ENCODE peak calls at places on chromosomes 13 and 19, in five cellular contexts. N is IMR-90, J is H1, G is neuronal stem cell, L is mesenchymal stem cell. H is an unnamed sample.

GRCh38 chr19:45331411-45331810 is 8.7 kb upstream of the CKM start:
- DNase-seq in G (no peak), L (no peak), N (no peak), J (no peak), H (no peak)

GRCh38 chr19:15812059-15812722 is 3.3 kb downstream of the OR10H1 start:
- DNase-seq in J (no peak), L (no peak), G (no peak), N (no peak), H (no peak)

GRCh38 chr13:42832341-42833153 is 51.2 kb downstream of the FAM216B start:
- DNase-seq in L (peak; percentile 91), G (no peak), J (no peak), N (peak; percentile 94), H (no peak)

GRCh38 chr19:30390356-30390988 is 18.3 kb downstream of the ZNF536 start:
- DNase-seq in L (no peak), N (no peak), J (no peak), G (no peak), H (no peak)

GRCh38 chr13:99303863-99304521 is 3.2 kb downstream of the GPR183 start:
- DNase-seq in G (no peak), L (no peak), N (no peak), J (no peak), H (no peak)

GRCh38 chr19:7483720-7484201 is 5.1 kb downstream of the PEX11G start:
- DNase-seq in N (no peak), J (no peak), L (no peak), G (no peak), H (no peak)

GRCh38 chr13:75421987-75422386 is 60.0 kb downstream of the TBC1D4 start:
- DNase-seq in G (no peak), L (no peak), N (no peak), J (no peak), H (no peak)

GRCh38 chr13:75704194-75704941 is 68.2 kb downstream of the LMO7 start:
- DNase-seq in G (no peak), N (peak; percentile 85), L (peak; percentile 38), J (no peak), H (no peak)

GRCh38 chr13:47337781-47338507 is 441.1 kb upstream of the HTR2A start:
- DNase-seq in L (peak; percentile 80), J (no peak), G (no peak), N (peak; percentile 90), H (peak; percentile 83)

GRCh38 chr13:95403349-95404140 is 102.3 kb upstream of the ABCC4 start:
- DNase-seq in L (peak; percentile 30), N (no peak), G (peak; percentile 70), J (peak; percentile 36), H (peak; percentile 83)

GRCh38 chr13:39840201-39840600 is 184.7 kb downstream of the COG6 start:
- DNase-seq in L (no peak), J (no peak), N (no peak), G (no peak), H (no peak)

GRCh38 chr13:113605866-113606438 is 21.4 kb downstream of the TFDP1 start:
- DNase-seq in G (no peak), N (no peak), L (no peak), J (no peak), H (no peak)

GRCh38 chr19:804419-805160 is 7.3 kb downstream of the PTBP1 start:
- DNase-seq in J (no peak), N (no peak), G (no peak), L (no peak), H (no peak)

GRCh38 chr13:21060063-21060826 is 1.1 kb downstream of the LATS2 start:
- DNase-seq in N (peak; percentile 51), L (peak; percentile 60), G (no peak), J (no peak), H (peak; percentile 77)

GRCh38 chr19:28293685-28294084 is 919.3 kb downstream of the UQCRFS1 start:
- DNase-seq in L (no peak), N (no peak), G (no peak), J (no peak), H (no peak)

GRCh38 chr13:35953537-35954206 is 177.5 kb downstream of the DCLK1 start:
- DNase-seq in N (peak; percentile 94), L (peak; percentile 63), J (peak; percentile 65), G (peak; percentile 69), H (peak; percentile 92)

GRCh38 chr19:5637971-5638370 is 15.1 kb downstream of the SAFB start:
- DNase-seq in N (peak; percentile 34), J (no peak), L (no peak), G (no peak), H (no peak)

GRCh38 chr19:7004313-7004931 is 16.8 kb downstream of the MBD3L2B start:
- DNase-seq in G (no peak), L (peak; percentile 18), J (no peak), N (peak; percentile 18), H (peak; percentile 31)

GRCh38 chr13:26022538-26023292 is 29.1 kb downstream of the SHISA2 start:
- DNase-seq in L (peak; percentile 92), J (no peak), G (no peak), N (peak; percentile 47), H (no peak)

GRCh38 chr19:21569497-21569870 is 64.1 kb downstream of the ZNF429 start:
- DNase-seq in L (no peak), N (no peak), J (no peak), G (no peak), H (no peak)

GRCh38 chr19:31350693-31351211 is 1.5 kb upstream of the TSHZ3 start:
- DNase-seq in G (no peak), J (no peak), N (peak; percentile 56), L (peak; percentile 67), H (peak; percentile 54)

GRCh38 chr19:47056416-47056815 is 8.0 kb upstream of the TMEM160 start:
- DNase-seq in N (no peak), J (no peak), L (no peak), G (no peak), H (no peak)

GRCh38 chr19:14871619-14872230 is 14.2 kb downstream of the OR7A17 start:
- DNase-seq in J (no peak), L (no peak), G (no peak), N (peak; percentile 11), H (peak; percentile 0)

GRCh38 chr19:11554160-11554559 is 4.9 kb downstream of the ELOF1 start:
- DNase-seq in J (no peak), G (no peak), L (no peak), N (no peak), H (no peak)

GRCh38 chr19:14476663-14477401 is 1.7 kb upstream of the PTGER1 start:
- DNase-seq in L (peak; percentile 68), J (no peak), G (no peak), N (peak; percentile 88), H (peak; percentile 64)

GRCh38 chr19:17404015-17404414 is 1.4 kb downstream of the BST2 start:
- DNase-seq in J (no peak), N (no peak), G (no peak), L (no peak), H (no peak)

GRCh38 chr19:49832556-49832955 is 14.5 kb downstream of the MED25 start:
- DNase-seq in L (no peak), N (no peak), J (no peak), G (no peak), H (no peak)

GRCh38 chr13:44951184-44951583 is 38.1 kb downstream of the NUFIP1 start:
- DNase-seq in N (peak; percentile 43), J (no peak), L (no peak), G (no peak), H (no peak)

GRCh38 chr13:102402292-102402691 is 444 bp upstream of the FGF14 start:
- DNase-seq in J (peak; percentile 51), L (peak; percentile 74), N (peak; percentile 39), G (peak; percentile 79), H (peak; percentile 96)

GRCh38 chr13:85608255-85608829 is 190.9 kb downstream of the SLITRK6 start:
- DNase-seq in N (no peak), L (no peak), G (no peak), J (peak; percentile 47), H (no peak)

GRCh38 chr13:51895906-51896888 is 34.4 kb downstream of the CCDC70 start:
- DNase-seq in L (peak; percentile 64), J (peak; percentile 51), G (peak; percentile 26), N (peak; percentile 61), H (peak; percentile 74)

GRCh38 chr19:46491975-46492682 is 3.5 kb downstream of the PNMA8B start:
- DNase-seq in J (no peak), G (no peak), N (no peak), L (no peak), H (no peak)

GRCh38 chr13:21137696-21138095 is 38.7 kb downstream of the SKA3 start:
- DNase-seq in J (no peak), N (peak; percentile 49), G (no peak), L (peak; percentile 44), H (peak; percentile 27)

GRCh38 chr19:51398096-51398704 is 7.8 kb upstream of the C19orf84 start:
- DNase-seq in N (peak; percentile 18), J (no peak), G (no peak), L (peak; percentile 33), H (peak; percentile 56)

GRCh38 chr13:54958781-54959180 is 1930.2 kb downstream of the OLFM4 start:
- DNase-seq in L (no peak), N (no peak), G (no peak), J (no peak), H (no peak)

GRCh38 chr13:20359335-20359734 is 127.2 kb upstream of the GJB6 start:
- DNase-seq in G (no peak), J (no peak), L (peak; percentile 95), N (peak; percentile 99), H (no peak)

GRCh38 chr13:30186644-30187431 is 120.5 kb downstream of the KATNAL1 start:
- DNase-seq in N (peak; percentile 7), G (no peak), L (no peak), J (no peak), H (peak; percentile 55)

GRCh38 chr13:113907637-113908617 is 44.1 kb upstream of the GAS6 start:
- DNase-seq in L (peak; percentile 64), G (no peak), N (peak; percentile 97), J (no peak), H (peak; percentile 24)

GRCh38 chr19:43672061-43672679 is 2.2 kb upstream of the PLAUR start:
- DNase-seq in L (no peak), G (no peak), N (no peak), J (no peak), H (peak; percentile 98)

GRCh38 chr19:48479686-48480085 is 10.5 kb downstream of the CYTH2 start:
- DNase-seq in J (no peak), L (no peak), N (no peak), G (no peak), H (no peak)
- H3K36me3 ChIP-seq in J (peaks cover 47% of the 10 kb centered on the region), L (peaks cover 46% of the 10 kb centered on the region), N (peaks cover 43% of the 10 kb centered on the region), G (peaks cover 85% of the 10 kb centered on the region), H (peaks cover 23% of the 10 kb centered on the region)

GRCh38 chr19:53868091-53868891 is 608 bp downstream of the MYADM start:
- DNase-seq in G (no peak), L (peak; percentile 76), N (peak; percentile 42), J (no peak), H (peak; percentile 88)
- H2BK15ac ChIP-seq in G (peak overlapping the region; percentile 86), L (peak overlapping the region; percentile 87), N (peak overlapping the region; percentile 6), J (no peak overlapping the region), H (no peak overlapping the region)

GRCh38 chr19:40762754-40763153 is 11.8 kb downstream of the SNRPA start:
- DNase-seq in L (no peak), G (no peak), N (no peak), J (no peak), H (no peak)
- H3K36me3 ChIP-seq in L (peaks cover 84% of the 10 kb centered on the region), G (peaks cover 97% of the 10 kb centered on the region), N (peaks cover 80% of the 10 kb centered on the region), J (peaks cover 81% of the 10 kb centered on the region), H (peaks cover 45% of the 10 kb centered on the region)

GRCh38 chr19:19186742-19187141 is 5.2 kb downstream of the BORCS8 start:
- DNase-seq in J (no peak), L (no peak), N (no peak), G (no peak), H (no peak)
- H2BK15ac ChIP-seq in J (no peak overlapping the region), L (no peak overlapping the region), N (no peak overlapping the region), G (no peak overlapping the region), H (no peak overlapping the region)